ENCODE peak calls at places on chromosomes 7 and 10, in ten cellular contexts. T is stimulated activated CD8-positive, alpha-beta memory T cell treated with anti-CD3 and anti-CD28 coated beads, Interleukin-15, amount 100 ng/mL, for 24 hours; D is head of caudate nucleus; U is H54; H is Peyer's patch; C is PC-3; O is NCI-H1436; V is activated effector memory CD4-positive, alpha-beta T cell treated with Interleukin-2 at 50 U/mL for 16 hours; S is central memory CD4-positive, alpha-beta T cell; R is fibroblast of lung. L is an unnamed sample.

GRCh38 chr7:42693722-42694121 is 218.1 kb downstream of the C7orf25 start:
- DNase-seq in T (no peak), D (no peak), U (no peak), H (no peak), C (no peak), O (no peak), V (no peak), S (no peak), R (no peak), L (no peak)

GRCh38 chr7:137097111-137097510 is 228.7 kb downstream of the CHRM2 start:
- DNase-seq in T (no peak), D (no peak), U (no peak), H (no peak), C (no peak), O (no peak), V (no peak), S (no peak), R (peak; percentile 18), L (no peak)

GRCh38 chr7:19585761-19586160 is 123.1 kb downstream of the POLR1F start:
- DNase-seq in T (no peak), D (no peak), U (no peak), H (no peak), C (no peak), O (no peak), V (no peak), S (no peak), R (no peak), L (no peak)

GRCh38 chr7:102288285-102288930 is 1.7 kb downstream of the SH2B2 start:
- DNase-seq in T (no peak), D (no peak), U (no peak), H (peak; percentile 61), C (peak; percentile 13), O (no peak), V (no peak), S (no peak), R (no peak), L (no peak)

GRCh38 chr10:13950543-13950939 is 363.8 kb downstream of the PRPF18 start:
- DNase-seq in T (no peak), D (no peak), U (no peak), H (no peak), C (no peak), O (no peak), V (no peak), S (no peak), R (no peak), L (no peak)

GRCh38 chr10:72483452-72483851 is 128.7 kb upstream of the DNAJB12 start:
- DNase-seq in T (no peak), D (no peak), U (no peak), H (no peak), C (no peak), O (no peak), V (no peak), S (no peak), R (no peak), L (no peak)

GRCh38 chr7:128841961-128842673 is 11.9 kb downstream of the FLNC start:
- DNase-seq in T (no peak), D (no peak), U (peak; percentile 60), H (peak; percentile 36), C (peak; percentile 33), O (no peak), V (peak; percentile 34), S (peak; percentile 44), R (no peak), L (peak; percentile 53)

GRCh38 chr7:157660971-157661610 is 324.3 kb downstream of the DNAJB6 start:
- DNase-seq in T (no peak), D (no peak), U (no peak), H (no peak), C (no peak), O (no peak), V (no peak), S (no peak), R (no peak), L (no peak)

GRCh38 chr10:102644066-102644645 is at the start of gene TRIM8:
- DNase-seq in T (no peak), D (peak; percentile 79), U (no peak), H (peak; percentile 60), C (peak; percentile 33), O (no peak), V (peak; percentile 54), S (peak; percentile 62), R (no peak), L (peak; percentile 56)

GRCh38 chr10:92265687-92266258 is 25.1 kb downstream of the CPEB3 start:
- DNase-seq in T (no peak), D (no peak), U (no peak), H (no peak), C (no peak), O (no peak), V (no peak), S (no peak), R (no peak), L (no peak)

GRCh38 chr10:32298066-32298812 is 48.7 kb downstream of the EPC1 start:
- DNase-seq in T (no peak), D (no peak), U (peak; percentile 36), H (no peak), C (peak; percentile 89), O (no peak), V (no peak), S (no peak), R (peak; percentile 79), L (no peak)

GRCh38 chr10:69406302-69406811 is 10.4 kb downstream of the TACR2 start:
- DNase-seq in T (no peak), D (peak; percentile 23), U (peak; percentile 62), H (no peak), C (peak; percentile 34), O (no peak), V (no peak), S (no peak), R (no peak), L (no peak)

GRCh38 chr10:127990846-127991542 is 84.1 kb downstream of the PTPRE start:
- DNase-seq in T (no peak), D (peak; percentile 68), U (peak; percentile 38), H (no peak), C (peak; percentile 53), O (no peak), V (no peak), S (peak; percentile 30), R (peak; percentile 68), L (no peak)

GRCh38 chr10:128036746-128037542 is 89.3 kb downstream of the MKI67 start:
- DNase-seq in T (no peak), D (no peak), U (peak; percentile 65), H (no peak), C (peak; percentile 51), O (no peak), V (no peak), S (no peak), R (peak; percentile 18), L (no peak)

GRCh38 chr10:119315128-119316001 is 108.0 kb downstream of the GRK5 start:
- DNase-seq in T (no peak), D (peak; percentile 19), U (peak; percentile 79), H (no peak), C (peak; percentile 86), O (no peak), V (peak; percentile 51), S (peak; percentile 15), R (peak; percentile 94), L (no peak)

GRCh38 chr10:3949741-3950140 is 164.7 kb upstream of the KLF6 start:
- DNase-seq in T (no peak), D (no peak), U (no peak), H (no peak), C (no peak), O (no peak), V (no peak), S (no peak), R (no peak), L (no peak)

GRCh38 chr7:85525661-85526060 is 338.8 kb upstream of the SEMA3D start:
- DNase-seq in T (no peak), D (no peak), U (no peak), H (no peak), C (no peak), O (no peak), V (no peak), S (no peak), R (peak; percentile 40), L (no peak)

GRCh38 chr7:16915405-16915804 is 33.6 kb upstream of the AGR3 start:
- DNase-seq in T (no peak), D (no peak), U (peak; percentile 42), H (no peak), C (peak; percentile 94), O (no peak), V (no peak), S (no peak), R (peak; percentile 78), L (no peak)

GRCh38 chr10:102198027-102198426 is 28.1 kb upstream of the ELOVL3 start:
- DNase-seq in T (no peak), D (no peak), U (no peak), H (no peak), C (peak; percentile 10), O (no peak), V (no peak), S (no peak), R (no peak), L (no peak)

GRCh38 chr7:99008181-99008631 is 129.9 kb downstream of the TRRAP start:
- DNase-seq in T (no peak), D (no peak), U (no peak), H (peak; percentile 10), C (no peak), O (no peak), V (no peak), S (no peak), R (no peak), L (no peak)

GRCh38 chr10:112497347-112497950 is 50.4 kb downstream of the VTI1A start:
- DNase-seq in T (no peak), D (no peak), U (no peak), H (no peak), C (no peak), O (no peak), V (no peak), S (no peak), R (no peak), L (no peak)

L was measured in stomach.